ENCODE peak calls at places on chromosome 1, in four cellular contexts. One of them, this sample, is unnamed.

GRCh38 chr1:22641247-22641646 is 2.2 kb upstream of the C1QC start:
- DNase-seq in fibroblast of lung: no peak
- DNase-seq in HCT116: no peak
- DNase-seq in K562: no peak
- DNase-seq in this sample: no peak

GRCh38 chr1:25130895-25131294 is 101.4 kb downstream of the SYF2 start:
- DNase-seq in fibroblast of lung: no peak
- DNase-seq in K562: no peak
- DNase-seq in HCT116: no peak
- DNase-seq in this sample: no peak

GRCh38 chr1:32997381-32997891 is 32.8 kb upstream of the RNF19B start:
- DNase-seq in K562: no peak
- DNase-seq in fibroblast of lung: peak
- DNase-seq in HCT116: no peak
- DNase-seq in this sample: no peak

GRCh38 chr1:227362039-227362438 is 43.7 kb upstream of the CDC42BPA start:
- DNase-seq in HCT116: no peak
- DNase-seq in K562: no peak
- DNase-seq in fibroblast of lung: peak
- DNase-seq in this sample: no peak

GRCh38 chr1:115655307-115655664 is 13.5 kb downstream of the VANGL1 start:
- DNase-seq in K562: peak
- DNase-seq in HCT116: no peak
- DNase-seq in fibroblast of lung: no peak
- DNase-seq in this sample: no peak

GRCh38 chr1:18939398-18940302 is 16.8 kb downstream of the IFFO2 start:
- DNase-seq in K562: no peak
- DNase-seq in fibroblast of lung: peak
- DNase-seq in HCT116: no peak
- DNase-seq in this sample: no peak

GRCh38 chr1:205279986-205280385 is 41.6 kb downstream of the NUAK2 start:
- DNase-seq in fibroblast of lung: no peak
- DNase-seq in K562: no peak
- DNase-seq in HCT116: no peak
- DNase-seq in this sample: no peak

GRCh38 chr1:55363261-55363660 is 148.1 kb upstream of the USP24 start:
- DNase-seq in fibroblast of lung: peak
- DNase-seq in HCT116: no peak
- DNase-seq in K562: no peak
- DNase-seq in this sample: no peak

GRCh38 chr1:65412984-65413375 is 7.5 kb upstream of the LEPR start:
- DNase-seq in fibroblast of lung: peak
- DNase-seq in HCT116: no peak
- DNase-seq in K562: no peak
- DNase-seq in this sample: no peak

DNA sequence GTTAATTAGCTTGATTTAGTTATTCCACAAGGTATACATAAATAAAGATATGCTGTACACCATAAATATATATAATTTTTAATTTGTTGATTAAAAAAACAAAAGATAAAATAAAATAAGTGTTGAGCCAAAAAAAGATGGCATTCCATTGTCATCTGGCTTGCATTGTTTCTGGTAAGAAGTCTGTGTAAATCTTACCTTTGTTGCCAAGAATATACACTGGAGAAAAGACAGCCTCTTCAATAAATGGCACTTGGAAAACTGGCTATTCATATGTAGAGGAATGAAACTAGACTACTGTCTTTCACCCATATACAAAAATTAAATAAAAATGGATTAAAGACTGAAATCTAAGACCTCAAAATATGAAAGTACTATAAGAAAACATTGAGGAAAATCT is 196.5 kb downstream of the IER5 start:
- DNase-seq in fibroblast of lung: no peak
- DNase-seq in K562: no peak
- DNase-seq in HCT116: no peak
- DNase-seq in this sample: no peak
- TF ChIP-seq EZH2 in fibroblast of lung: no peak
- TF ChIP-seq EZH2 in K562: no peak
- TF ChIP-seq EZH2 in HCT116: no peak
- TF ChIP-seq EZH2 in this sample: no peak

DNA sequence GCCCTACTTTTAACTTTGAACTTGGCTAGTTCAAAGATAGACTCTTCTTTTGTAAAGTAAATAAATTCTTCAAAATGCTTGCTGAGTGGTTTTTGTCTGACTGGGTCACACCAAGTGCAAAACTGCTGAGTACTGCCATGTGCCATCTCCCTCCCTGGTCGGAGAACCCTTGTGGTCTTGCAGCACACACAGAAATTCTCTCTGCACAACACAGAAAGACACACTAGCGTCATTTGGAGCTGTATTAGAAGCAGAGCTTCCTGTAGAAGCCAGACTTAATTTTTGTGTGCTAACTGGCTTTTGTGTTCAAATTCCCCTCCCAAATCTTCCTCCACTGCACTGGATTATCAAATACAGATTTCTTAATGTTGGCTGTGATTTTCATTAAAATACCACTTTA is 2.5 kb downstream of the PSMB4 start:
- DNase-seq in K562: no peak
- DNase-seq in HCT116: no peak
- DNase-seq in fibroblast of lung: no peak
- DNase-seq in this sample: no peak
- H3K9ac ChIP-seq in K562: no peak
- H3K9ac ChIP-seq in HCT116: no peak
- H3K9ac ChIP-seq in fibroblast of lung: no peak
- H3K9ac ChIP-seq in this sample: no peak

GRCh38 chr1:209768354-209768774 is 12.5 kb downstream of the TRAF3IP3 start:
- DNase-seq in HCT116: no peak
- DNase-seq in fibroblast of lung: no peak
- DNase-seq in K562: no peak
- DNase-seq in this sample: no peak
- H3K4me3 ChIP-seq in HCT116: no peak
- H3K4me3 ChIP-seq in fibroblast of lung: no peak
- H3K4me3 ChIP-seq in K562: no peak
- H3K4me3 ChIP-seq in this sample: peak

DNA sequence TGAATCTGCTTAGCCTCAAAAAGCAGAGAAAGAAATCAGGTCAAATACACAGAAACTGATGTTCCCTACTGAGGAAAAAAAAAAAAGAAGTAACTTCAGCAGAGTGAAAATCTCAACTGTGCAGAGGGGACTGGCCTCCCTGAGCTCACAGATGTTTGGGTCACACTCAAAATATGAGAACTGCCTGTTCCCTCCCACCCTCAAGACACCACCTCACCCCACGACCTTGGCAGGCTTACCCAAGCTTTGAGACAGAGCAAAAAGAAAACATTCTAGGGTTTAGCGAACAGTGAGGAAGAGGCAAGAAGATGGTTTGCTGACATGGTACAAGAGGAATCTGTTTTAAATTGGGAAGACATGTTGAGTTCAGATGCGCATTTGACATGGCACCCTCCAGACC is 48.8 kb downstream of the NID1 start:
- DNase-seq in K562: no peak
- DNase-seq in HCT116: no peak
- DNase-seq in fibroblast of lung: no peak
- DNase-seq in this sample: no peak
- TF ChIP-seq EZH2 in K562: no peak
- TF ChIP-seq EZH2 in HCT116: no peak
- TF ChIP-seq EZH2 in fibroblast of lung: no peak
- TF ChIP-seq EZH2 in this sample: no peak